ENCODE peak calls at places on chromosomes 16 and 17, in four cellular contexts. Y, D, U and H are unnamed samples.

GRCh38 chr17:64128787-64129514 is 993 bp downstream of the ERN1 start:
- DNase-seq in Y (peak), D (peak), U (no peak), H (no peak)

GRCh38 chr17:82113422-82113821 is 15.4 kb upstream of the FASN start:
- DNase-seq in Y (no peak), D (no peak), U (no peak), H (no peak)

GRCh38 chr17:70484050-70484449 is 314.7 kb downstream of the KCNJ2 start:
- DNase-seq in Y (peak), D (no peak), U (no peak), H (no peak)

GRCh38 chr17:56570199-56570598 is 23.3 kb upstream of the NOG start:
- DNase-seq in Y (no peak), D (no peak), U (no peak), H (peak)

GRCh38 chr17:77606865-77607210 is 351.7 kb upstream of the TNRC6C start:
- DNase-seq in Y (no peak), D (no peak), U (no peak), H (no peak)

GRCh38 chr16:80288616-80289015 is 252.2 kb upstream of the DYNLRB2 start:
- DNase-seq in Y (no peak), D (no peak), U (no peak), H (no peak)

GRCh38 chr16:5042574-5043171 is 8.9 kb upstream of the NAGPA start:
- DNase-seq in Y (no peak), D (peak), U (no peak), H (no peak)

GRCh38 chr17:1515640-1516402 is 591 bp downstream of the INPP5K start:
- DNase-seq in Y (peak), D (peak), U (peak), H (peak)

GRCh38 chr16:1705688-1706385 is at the start of gene MAPK8IP3:
- DNase-seq in Y (peak), D (peak), U (peak), H (peak)

GRCh38 chr17:29176500-29177351 is 3.5 kb downstream of the MYO18A start:
- DNase-seq in Y (peak), D (peak), U (no peak), H (peak)

GRCh38 chr17:78403822-78404221 is 25.4 kb downstream of the PGS1 start:
- DNase-seq in Y (no peak), D (no peak), U (no peak), H (no peak)

GRCh38 chr16:82630219-82630618 is 3.5 kb downstream of the CDH13 start:
- DNase-seq in Y (no peak), D (peak), U (no peak), H (peak)

GRCh38 chr16:82630688-82631087 is 3.9 kb downstream of the CDH13 start:
- DNase-seq in Y (no peak), D (no peak), U (no peak), H (peak)

GRCh38 chr16:82629441-82630027 is 2.8 kb downstream of the CDH13 start:
- DNase-seq in Y (no peak), D (peak), U (peak), H (peak)

GRCh38 chr16:82633964-82634600 is 7.3 kb downstream of the CDH13 start:
- DNase-seq in Y (peak), D (peak), U (no peak), H (peak)

GRCh38 chr16:82631701-82632685 is 5.2 kb downstream of the CDH13 start:
- DNase-seq in Y (no peak), D (peak), U (no peak), H (peak)
- TF ChIP-seq CTCF in Y (no peak), D (peak), U (peak), H (peak)

GRCh38 chr16:53404959-53405358 is 29.3 kb upstream of the RBL2 start:
- DNase-seq in Y (no peak), D (no peak), U (no peak), H (no peak)
- TF ChIP-seq CTCF in Y (no peak), D (no peak), U (no peak), H (peak)

GRCh38 chr17:17702821-17703607 is 21.8 kb downstream of the RAI1 start:
- DNase-seq in Y (no peak), D (no peak), U (no peak), H (no peak)
- TF ChIP-seq CTCF in Y (no peak), D (no peak), U (no peak), H (no peak)

GRCh38 chr17:17216236-17216635 is 10.1 kb upstream of the PLD6 start:
- DNase-seq in Y (no peak), D (no peak), U (no peak), H (no peak)

GRCh38 chr17:17213775-17214174 is 7.6 kb upstream of the PLD6 start:
- DNase-seq in Y (no peak), D (no peak), U (no peak), H (no peak)

GRCh38 chr17:17215575-17215974 is 9.4 kb upstream of the PLD6 start:
- DNase-seq in Y (no peak), D (no peak), U (no peak), H (no peak)

GRCh38 chr17:17214646-17215436 is 8.7 kb upstream of the PLD6 start:
- DNase-seq in Y (no peak), D (no peak), U (no peak), H (no peak)

DNA sequence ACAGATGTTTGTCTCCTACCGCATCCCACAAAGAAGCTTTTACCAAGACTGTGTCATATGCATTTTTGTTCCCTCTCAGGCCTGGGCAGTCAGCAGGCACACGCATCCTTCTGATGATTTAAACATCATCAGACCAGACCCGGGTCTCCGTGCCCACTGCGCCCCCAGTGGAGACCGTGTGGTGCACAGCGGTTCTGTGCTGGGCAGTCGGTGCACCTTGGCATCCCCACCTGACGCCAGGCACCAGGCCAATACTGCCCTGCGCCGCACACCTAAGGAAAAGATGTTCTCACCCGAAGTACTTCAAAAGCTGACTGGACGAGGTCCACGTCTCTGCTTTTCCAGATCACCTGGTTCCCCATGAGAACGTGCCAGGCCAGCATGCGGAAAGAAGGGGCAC is 10.6 kb upstream of the PLD6 start:
- DNase-seq in Y (no peak), D (no peak), U (no peak), H (no peak)
- TF ChIP-seq CTCF in Y (no peak), D (peak), U (no peak), H (no peak)

GRCh38 chr16:89704281-89704680 is 2.8 kb upstream of the SPATA2L start:
- DNase-seq in Y (no peak), D (no peak), U (no peak), H (no peak)

GRCh38 chr16:89705006-89705405 is 3.5 kb upstream of the SPATA2L start:
- DNase-seq in Y (no peak), D (no peak), U (no peak), H (no peak)

GRCh38 chr16:89700649-89701424 is 668 bp downstream of the SPATA2L start:
- DNase-seq in Y (peak), D (peak), U (no peak), H (no peak)

GRCh38 chr16:89700100-89700648 is 1.3 kb downstream of the SPATA2L start:
- DNase-seq in Y (peak), D (peak), U (peak), H (peak)

GRCh38 chr16:89701425-89702406 is at the start of gene SPATA2L:
- DNase-seq in Y (peak), D (peak), U (no peak), H (peak)
- TF ChIP-seq CTCF in Y (no peak), D (no peak), U (peak), H (peak)

DNA sequence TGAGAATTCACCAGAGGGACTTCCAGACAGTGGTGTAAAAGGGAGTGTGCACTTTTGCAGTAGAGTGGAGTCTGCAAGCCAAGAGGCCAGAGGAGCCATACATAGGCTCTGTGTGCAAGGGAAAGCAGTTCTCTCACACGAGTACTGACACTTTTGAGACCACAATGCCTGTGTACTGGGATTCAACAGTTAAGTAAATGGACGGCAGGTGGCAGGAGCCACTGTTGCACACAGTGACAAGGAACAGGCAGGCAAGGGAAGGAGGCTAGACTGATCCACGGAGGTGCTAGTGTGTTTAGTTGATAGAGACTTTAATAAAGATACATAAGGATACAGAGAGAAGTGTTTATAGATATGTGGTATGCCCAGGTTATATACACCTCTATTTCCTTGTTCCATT is 67.0 kb downstream of the MPRIP start:
- DNase-seq in Y (no peak), D (no peak), U (no peak), H (no peak)
- TF ChIP-seq CTCF in Y (no peak), D (no peak), U (no peak), H (peak)